ENCODE peak calls at places on chromosomes 2 and 18, in four cellular contexts. B is GM23338, J is GM23248, I is PC-9. K is an unnamed sample.

GRCh38 chr2:235029054-235029453 is 77.2 kb downstream of the SH3BP4 start:
- DNase-seq in J (no peak), B (no peak), I (no peak), K (no peak)

GRCh38 chr2:9757430-9758287 is 85.6 kb upstream of the TAF1B start:
- DNase-seq in J (peak; percentile 72), I (no peak), B (peak; percentile 71), K (no peak)

GRCh38 chr2:105796131-105796638 is 51.5 kb downstream of the NCK2 start:
- DNase-seq in I (no peak), J (no peak), B (no peak), K (peak; percentile 61)

GRCh38 chr2:85806358-85807118 is 52.7 kb downstream of the ATOH8 start:
- DNase-seq in I (peak; percentile 42), J (no peak), B (no peak), K (no peak)

GRCh38 chr18:79107886-79108285 is 38.7 kb downstream of the ATP9B start:
- DNase-seq in B (no peak), J (no peak), I (no peak), K (no peak)

GRCh38 chr2:209613941-209614340 is 157.7 kb upstream of the UNC80 start:
- DNase-seq in I (no peak), B (no peak), J (no peak), K (no peak)

GRCh38 chr2:127064642-127065250 is 42.2 kb downstream of the BIN1 start:
- DNase-seq in B (peak; percentile 53), I (peak; percentile 99), J (peak; percentile 99), K (peak; percentile 50)

GRCh38 chr18:46338761-46339160 is 234.6 kb downstream of the HAUS1 start:
- DNase-seq in B (no peak), I (no peak), J (no peak), K (no peak)

GRCh38 chr2:111200333-111200879 is 79.7 kb downstream of the BCL2L11 start:
- DNase-seq in I (no peak), J (no peak), B (peak; percentile 11), K (no peak)

GRCh38 chr2:235749121-235749780 is 255.4 kb downstream of the AGAP1 start:
- DNase-seq in J (peak; percentile 76), B (no peak), I (no peak), K (no peak)

GRCh38 chr2:174711206-174711605 is 53.1 kb downstream of the CHRNA1 start:
- DNase-seq in B (no peak), I (no peak), J (peak; percentile 57), K (no peak)

GRCh38 chr2:111121028-111121872 is 536 bp downstream of the BCL2L11 start:
- DNase-seq in B (peak; percentile 60), J (peak; percentile 65), I (peak; percentile 38), K (peak; percentile 44)

GRCh38 chr2:60439219-60439974 is 114.1 kb downstream of the BCL11A start:
- DNase-seq in J (no peak), B (peak; percentile 70), I (no peak), K (peak; percentile 35)

GRCh38 chr2:8217366-8218125 is 464.3 kb upstream of the ID2 start:
- DNase-seq in I (no peak), J (peak; percentile 23), B (no peak), K (no peak)

GRCh38 chr2:109336296-109336695 is 207.3 kb downstream of the SH3RF3 start:
- DNase-seq in J (no peak), B (no peak), I (no peak), K (no peak)

GRCh38 chr2:68885074-68885810 is 14.0 kb upstream of the BMP10 start:
- DNase-seq in B (no peak), I (no peak), J (no peak), K (no peak)

GRCh38 chr2:232483296-232483922 is 4.2 kb downstream of the ECEL1 start:
- DNase-seq in I (no peak), B (no peak), J (no peak), K (no peak)

GRCh38 chr2:152790883-152791282 is 72.5 kb downstream of the ARL6IP6 start:
- DNase-seq in I (no peak), B (no peak), J (no peak), K (no peak)

GRCh38 chr2:54457326-54458023 is 1.3 kb downstream of the SPTBN1 start:
- DNase-seq in J (peak; percentile 67), I (no peak), B (peak; percentile 78), K (peak; percentile 36)

GRCh38 chr18:33372442-33372841 is 68.1 kb downstream of the CCDC178 start:
- DNase-seq in B (no peak), I (no peak), J (no peak), K (no peak)

GRCh38 chr2:159737292-159737916 is 25.1 kb downstream of the MARCHF7 start:
- DNase-seq in J (peak; percentile 51), I (no peak), B (no peak), K (no peak)

GRCh38 chr2:6054394-6054732 is 362.2 kb downstream of the SOX11 start:
- DNase-seq in I (no peak), B (no peak), J (no peak), K (no peak)

GRCh38 chr2:95012881-95013550 is 12.5 kb upstream of the MAL start:
- DNase-seq in J (peak; percentile 65), I (peak; percentile 73), B (no peak), K (peak; percentile 67)

GRCh38 chr18:31978616-31979015 is 35.7 kb upstream of the TRAPPC8 start:
- DNase-seq in J (no peak), B (peak; percentile 17), I (no peak), K (no peak)

GRCh38 chr2:1849450-1849849 is 105.1 kb upstream of the PXDN start:
- DNase-seq in B (no peak), I (no peak), J (no peak), K (no peak)

GRCh38 chr2:172445851-172446250 is 18.5 kb downstream of the ITGA6 start:
- DNase-seq in B (no peak), J (no peak), I (no peak), K (no peak)

GRCh38 chr2:46387886-46388515 is 90.8 kb downstream of the EPAS1 start:
- DNase-seq in J (no peak), B (no peak), I (no peak), K (no peak)

GRCh38 chr18:79396431-79397287 is 929 bp downstream of the NFATC1 start:
- DNase-seq in B (no peak), I (no peak), J (peak; percentile 77), K (no peak)

GRCh38 chr2:173752152-173752551 is 213.0 kb downstream of the SP3 start:
- DNase-seq in B (no peak), J (peak; percentile 39), I (no peak), K (peak; percentile 10)

GRCh38 chr2:59066787-59067399 is 825.8 kb upstream of the FANCL start:
- DNase-seq in J (no peak), B (no peak), I (no peak), K (no peak)

GRCh38 chr2:153939124-153939796 is 67.5 kb downstream of the GALNT13 start:
- DNase-seq in B (no peak), I (peak; percentile 56), J (no peak), K (no peak)

GRCh38 chr2:196137271-196137670 is 34.1 kb downstream of the STK17B start:
- DNase-seq in I (no peak), B (no peak), J (peak; percentile 29), K (no peak)
- H3F3A ChIP-seq in I (no peaks in the 10 kb centered on the region), B (no peaks in the 10 kb centered on the region), J (peaks cover 9% of the 10 kb centered on the region), K (peaks cover 56% of the 10 kb centered on the region)

GRCh38 chr2:237675326-237675725 is 47.9 kb downstream of the LRRFIP1 start:
- DNase-seq in B (no peak), J (no peak), I (no peak), K (no peak)

GRCh38 chr2:237674731-237675276 is 47.4 kb downstream of the LRRFIP1 start:
- DNase-seq in B (peak; percentile 79), J (peak; percentile 86), I (no peak), K (peak; percentile 90)

GRCh38 chr2:237672731-237673129 is 45.3 kb downstream of the LRRFIP1 start:
- DNase-seq in J (no peak), I (no peak), B (no peak), K (no peak)

GRCh38 chr2:237671466-237672173 is 44.2 kb downstream of the LRRFIP1 start:
- DNase-seq in J (no peak), B (no peak), I (no peak), K (no peak)

DNA sequence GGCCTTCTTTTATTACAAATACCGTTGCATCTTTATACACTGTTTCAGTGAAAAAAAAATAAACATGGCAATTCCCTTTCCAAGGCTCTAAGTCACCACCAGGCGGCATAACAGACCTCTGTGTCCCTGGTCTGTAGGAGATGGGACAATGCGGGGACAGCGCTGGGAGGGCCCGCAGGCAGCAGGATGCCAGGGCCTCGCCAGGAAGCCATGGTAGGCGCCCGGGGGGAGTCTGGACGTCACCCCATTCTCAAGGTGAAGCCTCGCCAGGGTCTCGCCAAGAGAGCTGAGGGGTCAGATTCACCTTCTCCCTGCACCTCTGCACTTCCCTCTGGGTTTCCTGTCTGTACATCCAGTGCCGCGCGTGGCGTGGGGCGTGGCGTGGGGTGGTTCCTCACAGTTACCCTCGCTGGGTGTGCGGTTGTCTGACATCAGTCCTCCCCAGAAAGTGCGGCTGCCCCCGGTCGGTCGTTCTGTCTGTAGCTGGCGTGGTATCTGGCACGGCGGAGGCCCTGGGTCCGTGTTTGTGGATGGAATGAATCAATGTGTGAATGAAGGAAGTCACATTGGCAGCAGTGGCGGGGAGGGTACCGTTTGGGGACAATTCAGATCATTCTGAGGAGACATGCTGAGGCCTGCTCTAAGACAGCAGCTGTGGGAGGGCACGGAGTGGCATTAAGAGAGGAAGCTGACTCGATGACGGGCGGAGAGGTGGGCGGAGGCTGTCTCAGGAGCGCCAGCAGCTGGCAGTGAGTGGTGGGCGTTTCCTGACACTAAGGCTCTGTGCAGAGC is 45.9 kb downstream of the LRRFIP1 start:
- DNase-seq in J (peak; percentile 91), B (peak; percentile 87), I (peak; percentile 54), K (peak; percentile 82)
- H3K4me1 ChIP-seq in J (peaks cover 56% of the 10 kb centered on the region), B (peaks cover 34% of the 10 kb centered on the region), I (peaks cover 15% of the 10 kb centered on the region), K (peaks cover 28% of the 10 kb centered on the region)

DNA sequence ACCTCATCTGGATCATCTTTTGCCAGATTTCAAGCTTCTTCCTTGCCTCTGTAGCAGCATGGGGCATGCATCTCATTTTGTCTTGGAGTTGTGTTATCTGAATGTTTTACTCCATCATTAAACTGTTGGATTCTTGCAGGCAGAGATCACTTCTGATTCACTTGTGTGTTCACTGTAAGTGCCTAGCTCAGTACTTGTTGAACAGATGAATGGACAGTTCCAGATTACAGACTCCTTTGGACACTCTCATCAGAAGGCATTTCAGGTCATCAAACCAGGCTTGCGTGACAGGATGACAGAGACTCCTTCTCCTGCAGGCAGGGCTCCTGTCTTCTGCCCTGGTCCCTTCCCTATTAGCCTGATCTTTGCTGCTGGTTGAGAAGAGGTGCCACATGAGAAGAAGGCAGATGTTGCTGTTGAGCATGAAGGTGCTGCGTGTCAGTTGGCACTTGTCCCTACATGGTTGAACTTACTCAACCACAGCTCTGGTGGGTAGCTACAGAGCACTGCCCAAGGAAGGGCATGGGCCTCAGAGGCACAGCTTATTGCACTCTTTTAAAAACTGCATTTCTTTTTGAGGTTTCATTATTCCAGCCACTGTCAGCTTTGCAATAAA is 58.9 kb downstream of the INPP4A start:
- DNase-seq in I (no peak), J (peak; percentile 51), B (no peak), K (no peak)
- H3F3A ChIP-seq in I (no peaks in the 10 kb centered on the region), J (peaks cover 16% of the 10 kb centered on the region), B (no peaks in the 10 kb centered on the region), K (peaks cover 68% of the 10 kb centered on the region)

GRCh38 chr2:100290718-100291151 is 31.6 kb downstream of the LONRF2 start:
- DNase-seq in J (no peak), I (no peak), B (no peak), K (no peak)
- H3K4me1 ChIP-seq in J (peaks cover 32% of the 10 kb centered on the region), I (no peaks in the 10 kb centered on the region), B (peaks cover 7% of the 10 kb centered on the region), K (no peaks in the 10 kb centered on the region)

GRCh38 chr2:66869076-66869475 is 434.2 kb downstream of the MEIS1 start:
- DNase-seq in B (no peak), I (no peak), J (peak; percentile 63), K (no peak)
- H3F3A ChIP-seq in B (no peaks in the 10 kb centered on the region), I (no peaks in the 10 kb centered on the region), J (peaks cover 36% of the 10 kb centered on the region), K (no peaks in the 10 kb centered on the region)

K was measured in MM.1S.